ENCODE peak calls at places on chromosomes 5 and 9, in five cellular contexts. One of them, this sample, is unnamed. For H3K4me1 and H3K27me3, the result is how much of the 10 kb centered on the place peaks cover.

GRCh38 chr5:68267044-68267443 is 51.5 kb downstream of the PIK3R1 start:
- DNase-seq in body of pancreas: no peak
- DNase-seq in uterus: no peak
- DNase-seq in tibial nerve: no peak
- DNase-seq in pancreas: no peak
- DNase-seq in this sample: no peak

GRCh38 chr5:34474573-34475021 is 181.5 kb upstream of the RAI14 start:
- DNase-seq in body of pancreas: no peak
- DNase-seq in uterus: peak
- DNase-seq in tibial nerve: peak
- DNase-seq in pancreas: no peak
- DNase-seq in this sample: no peak

GRCh38 chr5:101424530-101425175 is 521.6 kb upstream of the ST8SIA4 start:
- DNase-seq in body of pancreas: no peak
- DNase-seq in uterus: no peak
- DNase-seq in tibial nerve: no peak
- DNase-seq in pancreas: no peak
- DNase-seq in this sample: no peak

GRCh38 chr9:23291001-23291400 is 535.0 kb downstream of the ELAVL2 start:
- DNase-seq in body of pancreas: no peak
- DNase-seq in uterus: no peak
- DNase-seq in tibial nerve: no peak
- DNase-seq in pancreas: no peak
- DNase-seq in this sample: no peak

GRCh38 chr5:179762079-179762780 is 29.6 kb downstream of the MAML1 start:
- DNase-seq in body of pancreas: no peak
- DNase-seq in uterus: no peak
- DNase-seq in tibial nerve: no peak
- DNase-seq in pancreas: no peak
- DNase-seq in this sample: peak

GRCh38 chr5:20360243-20360642 is 372.2 kb upstream of the CDH18 start:
- DNase-seq in body of pancreas: peak
- DNase-seq in uterus: no peak
- DNase-seq in tibial nerve: no peak
- DNase-seq in pancreas: peak
- DNase-seq in this sample: no peak

GRCh38 chr5:143251175-143251574 is 152.3 kb downstream of the NR3C1 start:
- DNase-seq in body of pancreas: no peak
- DNase-seq in uterus: no peak
- DNase-seq in tibial nerve: no peak
- DNase-seq in pancreas: no peak
- DNase-seq in this sample: no peak

GRCh38 chr9:126502417-126503332 is 111.1 kb upstream of the LMX1B start:
- DNase-seq in body of pancreas: no peak
- DNase-seq in uterus: no peak
- DNase-seq in tibial nerve: no peak
- DNase-seq in pancreas: no peak
- DNase-seq in this sample: no peak

GRCh38 chr9:99807276-99807852 is 14.3 kb upstream of the NR4A3 start:
- DNase-seq in body of pancreas: peak
- DNase-seq in uterus: peak
- DNase-seq in tibial nerve: peak
- DNase-seq in pancreas: peak
- DNase-seq in this sample: peak

GRCh38 chr5:62564101-62564500 is 14.5 kb upstream of the LRRC70 start:
- DNase-seq in body of pancreas: no peak
- DNase-seq in uterus: no peak
- DNase-seq in tibial nerve: no peak
- DNase-seq in pancreas: no peak
- DNase-seq in this sample: no peak

GRCh38 chr9:116318463-116319271 is 165.1 kb downstream of the PAPPA start:
- DNase-seq in body of pancreas: no peak
- DNase-seq in uterus: peak
- DNase-seq in tibial nerve: peak
- DNase-seq in pancreas: no peak
- DNase-seq in this sample: no peak

GRCh38 chr5:181187500-181188213 is 17.3 kb downstream of the TRIM7 start:
- DNase-seq in body of pancreas: peak
- DNase-seq in uterus: peak
- DNase-seq in tibial nerve: peak
- DNase-seq in pancreas: peak
- DNase-seq in this sample: no peak

DNA sequence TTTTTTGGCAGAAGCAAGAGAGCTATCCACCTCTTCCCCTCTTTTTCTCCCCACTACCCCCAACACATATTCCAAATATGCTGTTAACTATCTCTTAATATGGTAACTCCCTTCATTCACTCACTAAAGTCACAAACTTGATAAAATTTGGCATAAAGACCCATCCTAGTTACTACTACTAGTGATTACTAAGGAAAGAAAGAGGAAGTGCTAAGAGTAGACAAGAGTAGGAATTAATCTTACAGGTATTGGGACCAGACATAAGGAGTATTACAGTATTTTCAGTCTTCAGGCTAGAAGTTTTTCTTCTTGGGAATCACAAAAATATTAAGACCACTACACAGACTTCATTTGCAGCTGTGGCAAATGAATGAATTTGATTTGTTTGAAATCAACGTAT is 2.2 kb downstream of the ADAMTS6 start:
- DNase-seq in body of pancreas: no peak
- DNase-seq in uterus: no peak
- DNase-seq in tibial nerve: no peak
- DNase-seq in pancreas: no peak
- DNase-seq in this sample: no peak
- H3K27ac ChIP-seq in body of pancreas: no peak
- H3K27ac ChIP-seq in uterus: peak
- H3K27ac ChIP-seq in tibial nerve: no peak
- H3K27ac ChIP-seq in pancreas: no peak
- H3K27ac ChIP-seq in this sample: no peak

GRCh38 chr5:107464403-107464802 is 206.3 kb downstream of the EFNA5 start:
- DNase-seq in body of pancreas: no peak
- DNase-seq in uterus: no peak
- DNase-seq in tibial nerve: no peak
- DNase-seq in pancreas: no peak
- DNase-seq in this sample: no peak
- H3K4me1 ChIP-seq in body of pancreas: under half
- H3K4me1 ChIP-seq in uterus: under half
- H3K4me1 ChIP-seq in tibial nerve: under half
- H3K4me1 ChIP-seq in pancreas: under half
- H3K4me1 ChIP-seq in this sample: under half

DNA sequence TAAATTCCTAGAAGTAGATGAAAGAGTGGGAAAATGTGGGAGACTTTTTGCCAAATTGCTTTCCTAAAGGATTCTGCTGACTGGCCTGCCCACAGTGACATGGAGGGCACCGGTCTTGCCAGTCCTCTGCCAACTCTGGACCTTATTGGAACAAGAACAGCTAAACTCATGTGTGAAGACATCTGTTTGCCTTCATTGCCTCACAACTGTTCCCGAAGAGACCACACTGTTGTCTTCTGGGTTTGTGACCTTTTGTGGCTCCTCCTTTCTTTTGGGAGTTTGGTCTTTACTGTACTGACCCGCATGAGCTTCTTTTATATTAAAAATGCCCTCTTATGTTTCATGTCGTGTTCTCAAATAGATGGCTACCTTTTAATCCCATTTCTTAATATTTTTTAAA is 16.1 kb upstream of the WNK2 start:
- DNase-seq in body of pancreas: no peak
- DNase-seq in uterus: no peak
- DNase-seq in tibial nerve: no peak
- DNase-seq in pancreas: no peak
- DNase-seq in this sample: no peak
- H3K27me3 ChIP-seq in body of pancreas: under half
- H3K27me3 ChIP-seq in uterus: under half
- H3K27me3 ChIP-seq in tibial nerve: under half
- H3K27me3 ChIP-seq in pancreas: under half
- H3K27me3 ChIP-seq in this sample: under half

DNA sequence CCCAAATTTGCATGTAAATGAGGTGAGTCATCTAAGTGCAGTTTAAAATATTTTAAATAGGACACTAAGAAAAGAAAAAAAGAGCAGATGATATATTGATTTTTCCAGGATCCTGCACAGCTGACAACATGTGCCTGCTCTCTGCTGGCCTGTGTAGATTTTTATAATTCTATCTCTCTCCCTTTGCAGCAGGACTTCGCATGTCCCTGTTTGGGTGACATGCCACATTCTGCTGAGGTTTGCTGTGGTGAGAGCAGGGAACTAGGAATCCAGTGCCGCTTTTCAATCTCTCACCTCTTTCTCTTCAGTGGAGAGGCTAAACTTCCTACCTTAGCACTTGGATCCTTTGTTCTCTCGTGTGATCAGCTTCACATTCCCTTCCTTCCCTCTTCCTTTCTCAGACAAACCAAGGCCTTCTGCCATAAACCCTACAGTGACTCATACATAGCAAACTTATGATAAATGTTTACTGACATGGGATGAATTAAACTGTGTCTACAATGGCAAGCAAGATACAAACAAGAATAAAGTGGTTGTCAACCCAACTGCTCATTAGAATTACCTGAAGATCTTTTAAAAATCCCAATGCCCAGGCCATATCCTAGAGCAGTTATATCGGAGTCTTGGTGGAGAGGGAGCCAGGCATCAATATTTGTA is 198.8 kb upstream of the EFNA5 start:
- DNase-seq in body of pancreas: no peak
- DNase-seq in uterus: no peak
- DNase-seq in tibial nerve: no peak
- DNase-seq in pancreas: no peak
- DNase-seq in this sample: no peak
- H3K27ac ChIP-seq in body of pancreas: no peak
- H3K27ac ChIP-seq in uterus: no peak
- H3K27ac ChIP-seq in tibial nerve: no peak
- H3K27ac ChIP-seq in pancreas: no peak
- H3K27ac ChIP-seq in this sample: no peak

GRCh38 chr5:645421-645820 is 33.3 kb downstream of the CEP72 start:
- DNase-seq in body of pancreas: no peak
- DNase-seq in uterus: no peak
- DNase-seq in tibial nerve: no peak
- DNase-seq in pancreas: no peak
- DNase-seq in this sample: no peak

GRCh38 chr5:644971-645370 is 32.8 kb downstream of the CEP72 start:
- DNase-seq in body of pancreas: no peak
- DNase-seq in uterus: no peak
- DNase-seq in tibial nerve: no peak
- DNase-seq in pancreas: no peak
- DNase-seq in this sample: no peak

GRCh38 chr5:646396-647201 is 34.5 kb downstream of the CEP72 start:
- DNase-seq in body of pancreas: no peak
- DNase-seq in uterus: no peak
- DNase-seq in tibial nerve: no peak
- DNase-seq in pancreas: no peak
- DNase-seq in this sample: no peak

GRCh38 chr5:647311-647710 is 35.2 kb downstream of the CEP72 start:
- DNase-seq in body of pancreas: no peak
- DNase-seq in uterus: no peak
- DNase-seq in tibial nerve: no peak
- DNase-seq in pancreas: no peak
- DNase-seq in this sample: no peak

DNA sequence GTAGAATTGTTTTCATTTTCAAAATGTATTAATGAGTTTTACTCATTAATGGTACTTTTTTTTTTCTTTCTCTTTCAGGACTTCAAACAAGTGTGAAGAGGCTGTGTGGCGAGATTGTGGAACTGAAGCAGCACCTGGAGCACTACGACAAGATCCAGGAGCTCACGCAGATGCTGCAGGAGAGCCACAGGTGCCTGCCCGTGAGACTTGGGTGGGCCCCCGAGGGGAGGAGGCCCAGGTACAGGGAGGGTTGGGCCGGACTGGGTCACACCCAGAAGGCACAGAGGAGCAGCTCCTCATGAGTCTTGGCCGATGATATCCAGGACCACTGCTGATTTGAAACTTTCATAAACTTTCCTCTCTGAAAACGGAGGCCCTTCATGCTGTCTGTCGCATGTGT is 35.6 kb downstream of the CEP72 start:
- DNase-seq in body of pancreas: no peak
- DNase-seq in uterus: no peak
- DNase-seq in tibial nerve: no peak
- DNase-seq in pancreas: no peak
- DNase-seq in this sample: no peak
- H3K4me1 ChIP-seq in body of pancreas: under half
- H3K4me1 ChIP-seq in uterus: under half
- H3K4me1 ChIP-seq in tibial nerve: under half
- H3K4me1 ChIP-seq in pancreas: under half
- H3K4me1 ChIP-seq in this sample: under half

GRCh38 chr9:107899961-107900330 is 410.4 kb upstream of the KLF4 start:
- DNase-seq in body of pancreas: no peak
- DNase-seq in uterus: no peak
- DNase-seq in tibial nerve: no peak
- DNase-seq in pancreas: no peak
- DNase-seq in this sample: no peak

GRCh38 chr9:107890921-107891465 is 401.4 kb upstream of the KLF4 start:
- DNase-seq in body of pancreas: no peak
- DNase-seq in uterus: no peak
- DNase-seq in tibial nerve: no peak
- DNase-seq in pancreas: no peak
- DNase-seq in this sample: no peak

GRCh38 chr9:107895524-107896001 is 406.0 kb upstream of the KLF4 start:
- DNase-seq in body of pancreas: no peak
- DNase-seq in uterus: no peak
- DNase-seq in tibial nerve: no peak
- DNase-seq in pancreas: no peak
- DNase-seq in this sample: no peak

GRCh38 chr9:107894572-107895261 is 405.1 kb upstream of the KLF4 start:
- DNase-seq in body of pancreas: no peak
- DNase-seq in uterus: peak
- DNase-seq in tibial nerve: no peak
- DNase-seq in pancreas: no peak
- DNase-seq in this sample: no peak

DNA sequence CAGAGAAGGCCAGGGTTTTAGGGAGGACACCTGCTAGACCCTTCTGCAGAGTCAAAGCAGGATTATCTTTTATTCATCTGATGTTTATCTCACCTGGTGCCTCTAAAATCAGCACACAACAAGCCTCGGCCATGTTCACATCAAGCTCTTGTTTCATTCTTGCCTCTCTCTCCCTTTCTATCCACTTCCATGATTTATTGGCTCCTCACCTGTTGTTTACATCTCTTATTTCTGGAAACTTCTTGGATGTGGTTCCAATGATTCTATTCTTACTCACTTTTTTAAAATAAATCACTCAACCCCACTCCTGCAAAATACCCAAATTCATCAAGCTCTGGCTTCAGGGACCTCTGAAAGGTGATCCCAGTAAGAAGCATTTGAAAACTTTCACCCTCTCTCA is 407.0 kb upstream of the KLF4 start:
- DNase-seq in body of pancreas: no peak
- DNase-seq in uterus: no peak
- DNase-seq in tibial nerve: no peak
- DNase-seq in pancreas: no peak
- DNase-seq in this sample: no peak
- H3K27me3 ChIP-seq in body of pancreas: under half
- H3K27me3 ChIP-seq in uterus: under half
- H3K27me3 ChIP-seq in tibial nerve: under half
- H3K27me3 ChIP-seq in pancreas: under half
- H3K27me3 ChIP-seq in this sample: under half

DNA sequence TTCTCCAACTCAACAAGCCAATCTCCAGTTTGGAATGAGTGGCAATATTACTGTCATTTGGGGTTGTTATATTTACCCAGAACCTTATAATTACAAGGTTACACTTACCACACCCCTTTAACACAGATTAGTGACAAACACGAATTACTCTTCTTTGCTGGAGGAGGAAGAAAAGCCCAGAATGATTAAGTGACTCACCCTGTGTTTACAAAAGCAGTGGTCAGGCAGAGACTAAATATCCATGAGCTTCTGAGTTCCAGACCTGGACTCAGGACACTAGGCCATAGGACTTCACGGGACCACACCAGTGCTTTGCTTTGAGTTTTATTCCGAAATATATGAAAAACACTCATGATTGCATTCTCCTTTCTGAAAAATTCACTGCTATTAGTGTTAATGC is 370.8 kb downstream of the TLE1 start:
- DNase-seq in body of pancreas: no peak
- DNase-seq in uterus: no peak
- DNase-seq in tibial nerve: no peak
- DNase-seq in pancreas: no peak
- DNase-seq in this sample: no peak
- H3K27ac ChIP-seq in body of pancreas: no peak
- H3K27ac ChIP-seq in uterus: no peak
- H3K27ac ChIP-seq in tibial nerve: no peak
- H3K27ac ChIP-seq in pancreas: no peak
- H3K27ac ChIP-seq in this sample: no peak